ENCODE peak calls at places on chromosomes 7 and 10, in eight cellular contexts. U is endothelial cell; K is stimulated activated naive CD8-positive, alpha-beta T cell treated with anti-CD3 and anti-CD28 coated beads, Interleukin-15, Interleukin-2, amounts not matched to agents 100 U/mL and 50 U/mL, for 24 hours; W is NCI-H446; B is sciatic nerve; E is mesendoderm; N is kidney glomerular epithelial cell; H is upper lobe of right lung. P is an unnamed sample.

GRCh38 chr10:15545266-15545665 is 174.2 kb upstream of the FAM171A1 start:
- DNase-seq in E (no peak), U (no peak), H (no peak), K (no peak), N (no peak), B (no peak), W (no peak), P (no peak)

GRCh38 chr10:45427305-45427955 is 53.4 kb downstream of the ALOX5 start:
- DNase-seq in W (no peak), K (no peak), E (no peak), H (peak; percentile 60), B (peak; percentile 45), U (no peak), N (no peak), P (no peak)

GRCh38 chr10:31769564-31769963 is 159.1 kb downstream of the ARHGAP12 start:
- DNase-seq in K (no peak), U (no peak), W (no peak), N (peak; percentile 57), E (no peak), H (no peak), B (no peak), P (no peak)

GRCh38 chr7:7911339-7911738 is 57.3 kb upstream of the GLCCI1 start:
- DNase-seq in U (no peak), K (no peak), B (no peak), H (no peak), N (no peak), W (no peak), E (peak; percentile 98), P (no peak)

GRCh38 chr10:110501142-110501937 is 3.6 kb downstream of the DUSP5 start:
- DNase-seq in B (peak; percentile 91), N (peak; percentile 92), K (peak; percentile 70), U (peak; percentile 58), E (peak; percentile 96), H (peak; percentile 92), W (peak; percentile 72), P (no peak)

GRCh38 chr10:100562806-100563293 is 27.1 kb downstream of the HIF1AN start:
- DNase-seq in K (peak; percentile 13), B (no peak), E (peak; percentile 85), U (peak; percentile 67), N (peak; percentile 44), W (no peak), H (no peak), P (no peak)

GRCh38 chr7:26443761-26444160 is 152.1 kb downstream of the SNX10 start:
- DNase-seq in N (no peak), H (no peak), U (no peak), E (peak; percentile 18), W (no peak), B (no peak), K (no peak), P (no peak)

GRCh38 chr10:89904755-89905154 is 203.4 kb downstream of the KIF20B start:
- DNase-seq in W (no peak), E (no peak), K (no peak), H (no peak), U (no peak), N (no peak), B (no peak), P (no peak)

GRCh38 chr10:6917125-6917524 is 337.0 kb upstream of the PRKCQ start:
- DNase-seq in E (no peak), U (no peak), H (no peak), K (no peak), N (no peak), W (no peak), B (no peak), P (no peak)

GRCh38 chr7:74094224-74095095 is 10.9 kb downstream of the LIMK1 start:
- DNase-seq in K (peak; percentile 83), H (peak; percentile 90), N (peak; percentile 89), U (peak; percentile 18), E (peak; percentile 95), W (no peak), B (peak; percentile 83), P (no peak)

GRCh38 chr7:5625938-5626337 is 155.5 kb downstream of the RNF216 start:
- DNase-seq in K (no peak), N (peak; percentile 87), E (peak; percentile 85), B (no peak), W (no peak), U (no peak), H (no peak), P (no peak)

GRCh38 chr7:33940503-33940902 is 35.2 kb downstream of the BMPER start:
- DNase-seq in N (no peak), W (no peak), K (no peak), H (no peak), U (no peak), E (no peak), B (no peak), P (no peak)

GRCh38 chr7:26127411-26127810 is 24.6 kb upstream of the NFE2L3 start:
- DNase-seq in H (no peak), E (no peak), U (no peak), W (no peak), K (no peak), B (no peak), N (no peak), P (no peak)

GRCh38 chr7:95865716-95866371 is 93.5 kb downstream of the DYNC1I1 start:
- DNase-seq in E (peak; percentile 74), W (no peak), H (no peak), N (no peak), K (no peak), B (no peak), U (no peak), P (no peak)

GRCh38 chr7:139046143-139046542 is 10.3 kb upstream of the ZC3HAV1L start:
- DNase-seq in E (no peak), W (no peak), U (no peak), H (no peak), K (no peak), N (no peak), B (no peak), P (no peak)

GRCh38 chr7:47967123-47967522 is 12.3 kb downstream of the HUS1 start:
- DNase-seq in N (no peak), B (no peak), K (no peak), E (no peak), U (no peak), W (no peak), H (no peak), P (no peak)

GRCh38 chr7:81447351-81447952 is 322.4 kb downstream of the HGF start:
- DNase-seq in K (no peak), N (peak; percentile 74), W (peak; percentile 60), E (peak; percentile 69), U (peak; percentile 21), H (no peak), B (no peak), P (peak; percentile 69)

GRCh38 chr10:69572159-69573055 is 815 bp downstream of the NEUROG3 start:
- DNase-seq in H (no peak), N (no peak), W (no peak), U (no peak), B (no peak), K (peak; percentile 51), E (no peak), P (no peak)

GRCh38 chr10:133169173-133169947 is 9.3 kb downstream of the KNDC1 start:
- DNase-seq in H (no peak), W (no peak), U (no peak), K (no peak), B (peak; percentile 49), E (no peak), N (no peak), P (no peak)

GRCh38 chr7:8094164-8095140 is 125.9 kb downstream of the GLCCI1 start:
- DNase-seq in H (no peak), U (no peak), W (no peak), N (no peak), B (no peak), E (no peak), K (no peak), P (no peak)

GRCh38 chr10:22370320-22370719 is 25.0 kb downstream of the SPAG6 start:
- DNase-seq in B (no peak), K (no peak), E (no peak), N (no peak), W (no peak), H (no peak), U (no peak), P (no peak)

GRCh38 chr10:13698217-13698616 is 111.5 kb downstream of the PRPF18 start:
- DNase-seq in N (no peak), B (no peak), E (no peak), U (no peak), W (no peak), H (no peak), K (no peak), P (no peak)

GRCh38 chr10:88693392-88694020 is 12.5 kb upstream of the LIPK start:
- DNase-seq in K (no peak), W (no peak), E (no peak), U (no peak), B (no peak), H (no peak), N (peak; percentile 1), P (no peak)

GRCh38 chr7:118214051-118214832 is 10.3 kb upstream of the ANKRD7 start:
- DNase-seq in H (peak; percentile 83), B (peak; percentile 75), U (peak; percentile 71), N (peak; percentile 54), W (peak; percentile 90), E (no peak), K (peak; percentile 83), P (no peak)

GRCh38 chr7:125357681-125358440 is 428.2 kb upstream of the POT1 start:
- DNase-seq in B (no peak), K (no peak), U (no peak), N (no peak), E (no peak), W (no peak), H (no peak), P (no peak)

GRCh38 chr10:79348640-79348988 is 1.3 kb downstream of the PPIF start:
- DNase-seq in K (no peak), E (no peak), H (peak; percentile 46), U (no peak), N (no peak), B (no peak), W (no peak), P (no peak)